ENCODE peak calls at places on chromosome 5, in nine cellular contexts. C, O, K, I, Y, Q, N, U and M are unnamed samples.

GRCh38 chr5:29197636-29198035 is 1995.8 kb upstream of the CDH6 start:
- DNase-seq in U (no peak), O (peak; percentile 19), I (no peak), K (peak; percentile 51), Y (no peak), Q (peak; percentile 7), C (no peak), N (no peak), M (no peak)

GRCh38 chr5:72108200-72109050 is 1.1 kb downstream of the MAP1B start:
- DNase-seq in I (peak; percentile 84), C (peak; percentile 44), U (no peak), O (peak; percentile 67), Q (peak; percentile 76), Y (peak; percentile 77), N (no peak), K (peak; percentile 79), M (no peak)

GRCh38 chr5:176620333-176620981 is 9.9 kb downstream of the SNCB start:
- DNase-seq in Y (peak; percentile 38), C (peak; percentile 52), U (no peak), O (no peak), Q (peak; percentile 45), N (no peak), I (peak; percentile 21), K (no peak), M (no peak)

GRCh38 chr5:112637343-112637742 is 100.3 kb upstream of the APC start:
- DNase-seq in I (no peak), U (no peak), Q (no peak), C (no peak), K (no peak), Y (no peak), O (no peak), N (no peak), M (no peak)

GRCh38 chr5:128084228-128085167 is 932 bp downstream of the SLC12A2 start:
- DNase-seq in C (peak; percentile 47), U (no peak), K (peak; percentile 50), I (peak; percentile 32), N (no peak), Q (peak; percentile 25), O (peak; percentile 42), Y (no peak), M (peak; percentile 45)

GRCh38 chr5:154058055-154059038 is 19.6 kb downstream of the MFAP3 start:
- DNase-seq in O (peak; percentile 62), U (no peak), C (no peak), K (peak; percentile 36), N (no peak), I (peak; percentile 32), Y (peak; percentile 16), Q (peak; percentile 76), M (no peak)

GRCh38 chr5:2271280-2271679 is 388.6 kb upstream of the IRX4 start:
- DNase-seq in C (peak; percentile 11), O (no peak), I (no peak), K (no peak), Q (no peak), U (no peak), N (no peak), Y (no peak), M (no peak)

GRCh38 chr5:176740131-176740701 is 70.1 kb upstream of the UNC5A start:
- DNase-seq in Y (no peak), U (no peak), I (no peak), N (no peak), O (no peak), K (no peak), Q (no peak), C (peak; percentile 19), M (no peak)

GRCh38 chr5:115179959-115180709 is 10.4 kb upstream of the TRIM36 start:
- DNase-seq in I (peak; percentile 23), C (no peak), O (no peak), Y (peak; percentile 16), Q (peak; percentile 17), K (peak; percentile 50), N (no peak), U (no peak), M (peak; percentile 49)

GRCh38 chr5:51838459-51839253 is 455.4 kb downstream of the ISL1 start:
- DNase-seq in C (no peak), I (no peak), Y (no peak), N (no peak), O (no peak), U (no peak), K (no peak), Q (no peak), M (no peak)

GRCh38 chr5:32230356-32231099 is 56.4 kb upstream of the GOLPH3 start:
- DNase-seq in C (peak; percentile 48), Q (no peak), I (no peak), K (no peak), Y (no peak), N (no peak), O (no peak), U (no peak), M (no peak)

GRCh38 chr5:158813275-158813674 is 286.4 kb downstream of the EBF1 start:
- DNase-seq in Y (no peak), K (no peak), C (no peak), U (no peak), I (no peak), O (no peak), Q (no peak), N (no peak), M (no peak)

GRCh38 chr5:160245506-160246100 is 16.3 kb downstream of the FABP6 start:
- DNase-seq in N (no peak), I (no peak), C (no peak), Q (no peak), Y (no peak), K (no peak), O (no peak), U (no peak), M (no peak)

GRCh38 chr5:134420326-134420725 is 8.6 kb upstream of the CDKN2AIPNL start:
- DNase-seq in U (no peak), N (no peak), O (peak; percentile 22), I (peak; percentile 61), Y (peak; percentile 27), Q (peak; percentile 70), C (no peak), K (no peak), M (no peak)

GRCh38 chr5:134110382-134110781 is 4.1 kb upstream of the TCF7 start:
- DNase-seq in I (no peak), Q (no peak), K (peak; percentile 81), U (no peak), C (no peak), O (no peak), N (no peak), Y (no peak), M (no peak)

GRCh38 chr5:95842955-95843544 is 20.5 kb upstream of the GLRX start:
- DNase-seq in I (peak; percentile 76), N (no peak), K (no peak), Y (peak; percentile 90), U (no peak), O (peak; percentile 41), C (peak; percentile 92), Q (peak; percentile 91), M (peak; percentile 48)
- TF ChIP-seq CTCF in I (peak; percentile 5), N (no peak), K (no peak), Y (no peak), U (no peak), O (no peak), C (no peak), Q (peak; percentile 36), M (no peak)

DNA sequence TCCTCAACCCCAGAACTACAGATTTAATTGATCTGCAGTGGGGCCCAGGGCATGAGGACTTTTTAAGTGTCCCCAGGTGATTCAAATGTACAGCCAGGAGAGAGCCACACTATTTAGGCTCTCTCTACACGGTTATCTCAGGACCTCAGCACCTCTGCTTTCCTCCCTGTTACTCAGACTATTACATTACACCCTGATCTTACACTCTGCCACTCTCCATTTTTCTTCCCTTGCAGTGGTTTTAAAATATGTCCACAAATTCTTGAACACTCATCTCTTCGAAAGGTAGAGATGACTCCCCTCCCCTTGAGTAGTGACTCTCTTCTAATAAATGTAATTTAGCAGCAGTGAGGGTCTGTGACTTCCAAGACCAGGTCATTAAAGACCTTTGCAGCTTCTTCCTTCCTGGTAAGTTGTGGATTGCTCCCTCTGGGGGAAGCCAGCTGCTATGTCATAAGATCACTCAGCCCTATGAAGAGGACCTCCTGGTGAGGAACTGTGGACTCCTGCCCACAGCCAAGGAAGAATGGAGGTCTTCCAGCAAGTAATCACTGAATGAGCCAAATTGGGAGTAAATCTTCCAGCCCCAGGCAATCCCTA is 87.5 kb upstream of the SSBP2 start:
- DNase-seq in I (peak; percentile 71), Y (peak; percentile 65), O (peak; percentile 62), K (no peak), Q (peak; percentile 78), C (no peak), U (no peak), N (no peak), M (no peak)
- TF ChIP-seq CTCF in I (peak; percentile 71), Y (peak; percentile 76), O (peak; percentile 62), K (no peak), Q (peak; percentile 81), C (peak; percentile 53), U (peak; percentile 66), N (peak; percentile 64), M (no peak)

GRCh38 chr5:54249210-54250028 is 61.0 kb downstream of the ARL15 start:
- DNase-seq in O (peak; percentile 25), K (peak; percentile 13), U (no peak), Q (peak; percentile 34), C (peak; percentile 52), N (no peak), I (no peak), Y (no peak), M (no peak)

GRCh38 chr5:54259090-54259489 is 51.3 kb downstream of the ARL15 start:
- DNase-seq in K (peak; percentile 26), U (no peak), Q (peak; percentile 21), N (no peak), Y (no peak), C (no peak), I (peak; percentile 13), O (no peak), M (no peak)

GRCh38 chr5:54251981-54252380 is 58.4 kb downstream of the ARL15 start:
- DNase-seq in C (no peak), U (no peak), N (no peak), O (peak; percentile 12), I (peak; percentile 12), Y (no peak), Q (peak; percentile 45), K (peak; percentile 37), M (no peak)

GRCh38 chr5:54257366-54258118 is 52.8 kb downstream of the ARL15 start:
- DNase-seq in Y (no peak), N (no peak), Q (no peak), O (peak; percentile 62), C (no peak), U (peak; percentile 63), K (no peak), I (no peak), M (no peak)

GRCh38 chr5:54254482-54255198 is 55.7 kb downstream of the ARL15 start:
- DNase-seq in C (no peak), Y (peak; percentile 30), Q (peak; percentile 68), U (no peak), N (no peak), K (no peak), O (peak; percentile 60), I (peak; percentile 46), M (no peak)
- TF ChIP-seq CTCF in C (no peak), Y (peak; percentile 42), Q (peak; percentile 64), U (no peak), N (no peak), K (no peak), O (peak; percentile 42), I (peak; percentile 24), M (no peak)

DNA sequence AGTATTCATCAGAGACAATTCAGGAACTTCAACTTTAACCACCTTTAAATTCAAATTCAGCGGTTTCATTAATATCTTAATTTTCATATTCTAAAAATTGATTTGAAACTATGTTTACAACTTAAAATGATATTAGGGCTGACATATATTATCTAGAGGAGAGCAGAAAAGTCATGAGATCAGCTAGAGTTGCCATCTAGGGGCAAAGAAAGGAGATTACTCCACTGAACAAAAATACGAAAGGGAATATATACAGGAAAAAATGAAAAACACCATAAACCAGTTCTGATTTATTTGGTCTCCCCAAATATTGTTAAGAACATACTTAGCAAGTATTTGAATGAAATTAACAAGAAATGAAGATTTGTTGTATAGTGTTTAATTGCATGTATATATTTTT is 946.3 kb downstream of the DTWD2 start:
- DNase-seq in N (no peak), O (no peak), U (no peak), Q (peak; percentile 0), C (no peak), K (no peak), Y (no peak), I (peak; percentile 1), M (no peak)
- TF ChIP-seq CTCF in N (no peak), O (no peak), U (no peak), Q (no peak), C (no peak), K (no peak), Y (peak; percentile 26), I (no peak), M (no peak)